ENCODE peak calls at places on chromosomes 2 and 18, in four cellular contexts. Z is PC-3, Y is H9, P is adrenal gland. K is an unnamed sample. For H3K4me1, the result is how much of the 10 kb centered on the place peaks cover.

GRCh38 chr2:238884812-238885408 is 37.0 kb downstream of the TWIST2 start:
- DNase-seq in Y (no peak), Z (no peak), P (no peak), K (no peak)

GRCh38 chr2:109615637-109616144 is 1.5 kb downstream of the SOWAHC start:
- DNase-seq in Z (peak), Y (peak), P (no peak), K (no peak)

GRCh38 chr2:173451137-173451536 is 96.5 kb downstream of the CDCA7 start:
- DNase-seq in P (no peak), Y (no peak), Z (no peak), K (no peak)

GRCh38 chr2:238024986-238025385 is 35.8 kb upstream of the SCLY start:
- DNase-seq in Z (peak), Y (no peak), P (no peak), K (no peak)

GRCh38 chr2:238105506-238106338 is 5.6 kb downstream of the ESPNL start:
- DNase-seq in Y (peak), Z (no peak), P (no peak), K (no peak)

GRCh38 chr2:201909961-201910361 is 103.6 kb downstream of the CDK15 start:
- DNase-seq in Z (no peak), Y (no peak), P (no peak), K (no peak)

GRCh38 chr2:99403524-99403923 is 66.3 kb downstream of the EIF5B start:
- DNase-seq in Z (no peak), P (no peak), Y (peak), K (no peak)

GRCh38 chr2:229586012-229586411 is 128.3 kb downstream of the DNER start:
- DNase-seq in Z (peak), Y (no peak), P (no peak), K (no peak)

GRCh38 chr2:226117506-226118065 is 682.0 kb downstream of the IRS1 start:
- DNase-seq in P (no peak), Y (no peak), Z (peak), K (no peak)
- H3K4me1 ChIP-seq in P (under half), Y (under half), Z (half or more), K (under half)

GRCh38 chr2:105391058-105391627 is 7.7 kb downstream of the FHL2 start:
- DNase-seq in P (no peak), Z (peak), Y (no peak), K (no peak)
- H3K4me1 ChIP-seq in P (under half), Z (half or more), Y (under half), K (under half)

DNA sequence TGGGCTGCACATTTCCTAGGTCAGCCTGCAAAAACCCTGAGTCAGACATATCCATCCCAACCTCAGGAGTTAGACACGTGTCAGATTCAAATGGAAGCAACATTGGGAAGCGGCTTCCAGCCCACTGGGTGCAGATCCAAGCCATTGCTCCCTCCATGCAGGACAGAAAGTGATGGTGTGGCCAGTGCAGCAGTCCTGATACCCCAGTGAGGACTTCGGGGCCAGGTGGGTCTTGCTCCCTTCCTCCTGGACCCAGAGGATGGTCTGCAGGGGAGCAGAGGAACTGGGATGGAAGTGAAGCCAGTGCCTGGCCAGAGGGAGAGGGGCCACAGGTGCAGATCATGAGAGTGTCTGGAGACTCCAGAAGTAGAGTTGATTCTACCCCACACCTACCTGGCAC is 252.0 kb downstream of the FAM210A start:
- DNase-seq in Z (no peak), Y (no peak), P (no peak), K (no peak)
- H3K4me1 ChIP-seq in Z (under half), Y (under half), P (under half), K (under half)

GRCh38 chr2:116645155-116645554 is 1169.3 kb upstream of the DDX18 start:
- DNase-seq in P (no peak), Y (no peak), Z (no peak), K (no peak)
- H3K4me1 ChIP-seq in P (under half), Y (under half), Z (under half), K (under half)

GRCh38 chr2:236548179-236548918 is 21.3 kb upstream of the ACKR3 start:
- DNase-seq in Y (no peak), Z (no peak), P (no peak), K (no peak)
- H3K4me1 ChIP-seq in Y (under half), Z (under half), P (under half), K (under half)